ENCODE peak calls at places on chromosomes 5 and 9, in eight cellular contexts. M is adipocyte, N is NT2/D1, I is Karpas-422, C is colonic mucosa, R is neuronal stem cell, A is H9, L is fibroblast of lung. D is an unnamed sample. For H3K9me3, the result is how much of the 10 kb centered on the place peaks cover.

GRCh38 chr5:20538341-20538740 is 550.3 kb upstream of the CDH18 start:
- DNase-seq in R (no peak), L (peak), N (no peak), M (no peak), I (no peak), A (no peak), C (no peak), D (no peak)

GRCh38 chr5:181158869-181159268 is 11.5 kb downstream of the OR2V2 start:
- DNase-seq in C (no peak), A (no peak), N (no peak), R (no peak), L (no peak), M (no peak), I (no peak), D (no peak)

GRCh38 chr9:92392690-92393089 is 11.7 kb downstream of the OGN start:
- DNase-seq in R (no peak), N (no peak), A (no peak), M (no peak), I (no peak), C (no peak), L (no peak), D (no peak)

GRCh38 chr9:34896112-34896511 is 62.0 kb upstream of the PHF24 start:
- DNase-seq in L (no peak), C (no peak), I (no peak), N (no peak), R (no peak), A (no peak), M (peak), D (no peak)

GRCh38 chr9:21812415-21812814 is 10.0 kb downstream of the MTAP start:
- DNase-seq in R (no peak), I (no peak), N (no peak), C (no peak), M (no peak), L (peak), A (no peak), D (no peak)

GRCh38 chr5:140827704-140828401 is at the start of gene PCDHA6:
- DNase-seq in L (no peak), C (no peak), N (no peak), I (no peak), R (no peak), A (no peak), M (peak), D (no peak)

GRCh38 chr9:131423171-131423581 is 29.3 kb downstream of the PRRC2B start:
- DNase-seq in M (peak), I (no peak), L (peak), N (no peak), R (no peak), A (peak), C (peak), D (no peak)

GRCh38 chr5:72194846-72195245 is 87.6 kb downstream of the MAP1B start:
- DNase-seq in A (no peak), I (no peak), R (no peak), C (no peak), N (no peak), L (peak), M (no peak), D (no peak)

GRCh38 chr5:15489571-15490235 is 10.3 kb upstream of the FBXL7 start:
- DNase-seq in C (no peak), A (no peak), L (peak), M (no peak), R (no peak), I (no peak), N (no peak), D (no peak)

GRCh38 chr9:81976351-81976750 is 12.2 kb upstream of the SPATA31D1 start:
- DNase-seq in C (no peak), A (peak), N (no peak), L (no peak), M (no peak), I (no peak), R (no peak), D (no peak)

GRCh38 chr9:108780949-108781734 is 74.6 kb downstream of the ACTL7B start:
- DNase-seq in L (no peak), A (no peak), C (peak), R (no peak), M (no peak), N (no peak), I (no peak), D (no peak)

GRCh38 chr5:131957721-131958483 is 12.4 kb upstream of the MEIKIN start:
- DNase-seq in C (no peak), M (no peak), R (no peak), A (no peak), I (no peak), L (no peak), N (no peak), D (no peak)

GRCh38 chr9:115988701-115989100 is 164.9 kb upstream of the PAPPA start:
- DNase-seq in A (no peak), C (no peak), N (no peak), M (no peak), R (no peak), L (peak), I (no peak), D (no peak)

GRCh38 chr9:115006660-115007059 is 76.3 kb upstream of the TNFSF8 start:
- DNase-seq in M (peak), R (no peak), A (no peak), C (no peak), N (no peak), I (no peak), L (peak), D (no peak)

GRCh38 chr9:77935974-77936373 is 95.6 kb downstream of the GNAQ start:
- DNase-seq in I (peak), L (no peak), C (no peak), M (no peak), N (no peak), A (no peak), R (no peak), D (no peak)

GRCh38 chr9:81871695-81872094 is 56.5 kb upstream of the SPATA31D4 start:
- DNase-seq in M (peak), R (no peak), A (no peak), N (peak), I (no peak), C (no peak), L (peak), D (no peak)

GRCh38 chr5:14547660-14548059 is 33.9 kb upstream of the OTULINL start:
- DNase-seq in I (no peak), C (no peak), L (no peak), A (no peak), N (no peak), R (no peak), M (no peak), D (no peak)

GRCh38 chr5:66174338-66174737 is 30.2 kb downstream of the SREK1 start:
- DNase-seq in C (no peak), I (peak), A (no peak), N (no peak), R (no peak), L (peak), M (peak), D (no peak)

GRCh38 chr9:138117836-138118235 is 240.3 kb downstream of the CACNA1B start:
- DNase-seq in R (no peak), N (no peak), L (no peak), A (peak), M (no peak), I (no peak), C (no peak), D (no peak)

GRCh38 chr5:107431998-107432397 is 238.7 kb downstream of the EFNA5 start:
- DNase-seq in R (no peak), L (peak), M (peak), C (no peak), I (no peak), A (no peak), N (peak), D (no peak)

GRCh38 chr9:132806723-132807421 is 71.2 kb downstream of the AK8 start:
- DNase-seq in A (peak), L (peak), M (no peak), R (no peak), I (no peak), N (peak), C (no peak), D (no peak)

GRCh38 chr5:95331358-95331757 is 46.5 kb upstream of the MCTP1 start:
- DNase-seq in M (no peak), C (no peak), L (no peak), N (no peak), A (no peak), R (no peak), I (no peak), D (no peak)

GRCh38 chr5:147860641-147861025 is 17.9 kb upstream of the SCGB3A2 start:
- DNase-seq in A (peak), N (no peak), I (no peak), C (peak), L (no peak), R (no peak), M (no peak), D (no peak)

GRCh38 chr5:143314664-143315063 is 88.8 kb downstream of the NR3C1 start:
- DNase-seq in I (peak), C (no peak), M (peak), A (no peak), L (peak), N (no peak), R (no peak), D (no peak)

GRCh38 chr5:35954175-35954574 is 15.8 kb upstream of the CAPSL start:
- DNase-seq in N (no peak), I (no peak), L (no peak), A (peak), R (no peak), C (no peak), M (no peak), D (no peak)

GRCh38 chr5:121640298-121640697 is 211.4 kb upstream of the FTMT start:
- DNase-seq in N (no peak), C (no peak), L (no peak), I (no peak), R (no peak), M (no peak), A (no peak), D (no peak)

GRCh38 chr9:134323741-134324358 is 2.4 kb upstream of the RXRA start:
- DNase-seq in A (no peak), N (no peak), I (no peak), M (no peak), C (peak), L (peak), R (no peak), D (no peak)

GRCh38 chr5:172499287-172499686 is 45.0 kb upstream of the SH3PXD2B start:
- DNase-seq in R (no peak), I (no peak), A (peak), N (no peak), M (no peak), L (no peak), C (peak), D (no peak)

GRCh38 chr5:177094224-177095087 is 7.7 kb downstream of the FGFR4 start:
- DNase-seq in R (no peak), N (no peak), I (no peak), C (peak), M (peak), L (no peak), A (no peak), D (no peak)

GRCh38 chr5:167912944-167913343 is 378.5 kb upstream of the WWC1 start:
- DNase-seq in M (no peak), R (no peak), A (no peak), N (no peak), L (peak), C (no peak), I (no peak), D (no peak)

GRCh38 chr5:118043531-118043930 is 944.8 kb downstream of the DTWD2 start:
- DNase-seq in I (no peak), N (no peak), C (no peak), R (no peak), M (peak), A (no peak), L (no peak), D (no peak)

GRCh38 chr5:134275822-134276221 is 49.9 kb upstream of the PPP2CA start:
- DNase-seq in N (no peak), C (no peak), A (no peak), R (no peak), M (no peak), I (no peak), L (no peak), D (no peak)

GRCh38 chr5:6544561-6544935 is 88.3 kb downstream of the NSUN2 start:
- DNase-seq in R (no peak), A (no peak), C (peak), M (no peak), L (no peak), I (no peak), N (no peak), D (no peak)

GRCh38 chr5:93653716-93654115 is 70.7 kb downstream of the NR2F1 start:
- DNase-seq in M (no peak), R (no peak), L (no peak), C (no peak), N (no peak), I (no peak), A (no peak), D (no peak)

GRCh38 chr9:114434878-114435311 is 47.1 kb upstream of the AKNA start:
- DNase-seq in L (peak), A (peak), C (no peak), M (peak), N (peak), I (peak), R (peak), D (no peak)

GRCh38 chr9:133421615-133422542 is at the start of gene ADAMTS13:
- DNase-seq in N (no peak), R (no peak), L (no peak), A (peak), C (no peak), M (no peak), I (peak), D (no peak)

GRCh38 chr9:115012476-115012875 is 82.1 kb upstream of the TNFSF8 start:
- DNase-seq in C (no peak), A (no peak), N (no peak), I (no peak), M (no peak), R (no peak), L (no peak), D (no peak)

GRCh38 chr5:52693279-52693678 is 94.4 kb upstream of the ITGA1 start:
- DNase-seq in C (peak), I (no peak), M (peak), R (no peak), N (no peak), L (peak), A (peak), D (no peak)

GRCh38 chr9:125536184-125537152 is 170.5 kb downstream of the MAPKAP1 start:
- DNase-seq in A (no peak), N (no peak), L (no peak), R (no peak), I (no peak), C (no peak), M (peak), D (no peak)

GRCh38 chr5:103090791-103091190 is 29.1 kb downstream of the GIN1 start:
- DNase-seq in I (no peak), M (no peak), C (no peak), L (no peak), N (no peak), R (no peak), A (no peak), D (no peak)

GRCh38 chr5:103089272-103089671 is 30.7 kb downstream of the GIN1 start:
- DNase-seq in N (no peak), I (no peak), M (no peak), R (no peak), C (no peak), A (no peak), L (no peak), D (no peak)

DNA sequence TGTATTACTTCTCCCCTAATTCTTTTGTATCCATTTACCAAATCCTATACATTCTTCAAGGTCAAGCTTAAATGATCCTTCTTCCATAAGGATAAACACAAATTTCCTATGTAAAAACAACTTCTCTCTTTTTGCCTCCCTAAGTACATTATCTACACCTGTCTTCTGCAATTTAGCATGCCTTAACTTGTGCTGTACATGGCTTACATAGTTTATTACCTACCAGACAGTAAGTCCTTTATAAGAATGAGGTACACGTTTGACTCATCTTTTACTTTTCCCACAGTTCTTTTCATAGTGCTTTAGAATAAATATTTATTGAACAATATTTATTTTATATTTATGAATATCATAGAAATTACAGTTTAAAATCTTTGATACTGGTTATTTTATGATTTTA is 33.4 kb downstream of the GIN1 start:
- DNase-seq in C (no peak), L (no peak), M (no peak), N (no peak), R (no peak), A (no peak), I (no peak), D (no peak)
- H3K9ac ChIP-seq in C (no peak), L (no peak), M (no peak), N (no peak), R (no peak), A (no peak), I (no peak), D (no peak)

GRCh38 chr9:11158676-11159075 is 545.9 kb upstream of the PTPRD start:
- DNase-seq in A (no peak), I (no peak), C (no peak), L (no peak), R (no peak), M (no peak), N (no peak), D (no peak)
- H3K9me3 ChIP-seq in A (under half), I (half or more), C (under half), L (under half), R (under half), M (under half), N (under half), D (under half)

DNA sequence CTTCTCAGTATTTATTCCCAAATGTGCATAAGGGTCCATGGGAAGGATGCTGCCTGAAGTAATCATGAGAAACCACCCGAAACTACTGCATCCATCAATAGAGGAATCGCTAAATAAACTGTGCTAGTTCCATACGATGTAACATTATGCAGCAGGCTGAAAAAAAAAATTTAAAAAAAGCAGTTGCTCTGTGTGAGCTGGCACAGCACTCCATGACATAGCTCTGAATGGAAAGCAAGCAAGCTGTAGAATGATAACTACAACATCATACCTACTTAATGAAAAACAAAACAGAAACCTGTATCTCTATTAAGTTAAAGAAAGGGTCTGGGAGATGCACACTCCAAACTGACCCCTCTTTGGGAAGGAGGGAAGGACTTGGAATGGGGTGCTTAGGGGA is 49.3 kb downstream of the SHB start:
- DNase-seq in C (no peak), L (no peak), I (no peak), N (no peak), R (no peak), A (no peak), M (no peak), D (no peak)
- H3K9ac ChIP-seq in C (no peak), L (no peak), I (peak), N (no peak), R (no peak), A (no peak), M (no peak), D (no peak)

GRCh38 chr9:65409471-65409980 is 124.5 kb upstream of the FOXD4L5 start:
- DNase-seq in A (no peak), M (no peak), I (no peak), L (no peak), C (no peak), N (no peak), R (no peak), D (no peak)

GRCh38 chr9:65405253-65405652 is 120.2 kb upstream of the FOXD4L5 start:
- DNase-seq in M (no peak), R (no peak), I (no peak), L (no peak), A (no peak), N (no peak), C (no peak), D (no peak)

GRCh38 chr9:65403721-65404120 is 118.7 kb upstream of the FOXD4L5 start:
- DNase-seq in R (no peak), M (no peak), C (no peak), N (no peak), I (no peak), L (no peak), A (no peak), D (no peak)

GRCh38 chr9:65400886-65401285 is 115.9 kb upstream of the FOXD4L5 start:
- DNase-seq in R (no peak), L (no peak), M (no peak), N (no peak), C (no peak), A (no peak), I (no peak), D (no peak)

GRCh38 chr9:65404232-65405006 is 119.4 kb upstream of the FOXD4L5 start:
- DNase-seq in L (no peak), R (no peak), N (no peak), I (no peak), C (no peak), A (no peak), M (no peak), D (no peak)
- H3K9me3 ChIP-seq in L (under half), R (under half), N (under half), I (under half), C (under half), A (under half), M (under half), D (under half)

DNA sequence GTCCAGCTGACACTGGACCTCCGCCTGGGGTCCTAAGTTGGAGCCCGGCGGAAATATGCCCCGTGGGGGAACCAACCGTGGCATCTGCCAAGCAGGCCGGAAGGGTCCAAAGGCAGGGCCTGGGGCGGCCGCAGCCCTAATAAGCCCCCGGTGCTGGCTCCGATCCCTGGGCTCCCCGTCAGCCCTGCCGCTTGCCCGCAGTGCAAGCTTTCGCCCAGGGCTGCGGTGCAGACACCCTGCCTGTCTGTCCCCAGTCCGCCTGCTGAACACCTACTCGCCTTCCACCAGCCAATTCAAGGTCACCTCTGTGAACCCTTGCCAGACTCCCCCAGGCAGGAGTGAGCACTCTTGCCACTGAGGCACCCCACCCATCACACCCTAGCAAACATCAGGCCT is 499 bp upstream of the PTGR1 start:
- DNase-seq in R (no peak), C (no peak), L (no peak), M (no peak), N (no peak), I (no peak), A (no peak), D (no peak)
- H3K9ac ChIP-seq in R (no peak), C (peak), L (peak), M (peak), N (peak), I (no peak), A (no peak), D (no peak)

DNA sequence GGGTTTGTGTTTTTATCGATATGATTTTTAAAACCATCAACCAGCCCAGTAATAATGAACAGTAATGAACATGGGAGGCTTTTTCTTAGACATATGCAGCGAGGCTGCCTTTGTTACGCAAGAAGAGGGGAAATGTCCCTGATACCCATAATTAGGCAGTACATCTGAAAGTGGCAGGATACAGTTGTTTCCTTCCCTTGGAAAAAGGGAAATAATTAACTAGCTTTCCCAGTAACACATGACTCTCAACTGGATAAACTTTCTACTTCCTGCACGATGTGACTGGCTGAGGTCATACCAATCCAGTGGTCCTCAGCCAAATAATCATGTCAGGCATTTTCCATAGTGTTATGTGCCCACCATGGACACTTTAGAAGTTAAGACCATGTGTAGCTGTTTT is 431.6 kb upstream of the C9orf72 start:
- DNase-seq in I (no peak), M (no peak), L (no peak), N (no peak), R (no peak), C (no peak), A (no peak), D (no peak)
- H3K9me3 ChIP-seq in I (under half), M (under half), L (under half), N (under half), R (under half), C (under half), A (under half), D (under half)

GRCh38 chr5:38932854-38933408 is 87.1 kb downstream of the OSMR start:
- DNase-seq in N (no peak), I (no peak), L (no peak), C (no peak), M (no peak), R (no peak), A (no peak), D (no peak)
- H3K9ac ChIP-seq in N (no peak), I (no peak), L (no peak), C (no peak), M (no peak), R (no peak), A (no peak), D (no peak)

GRCh38 chr5:150945501-150945900 is 40.7 kb upstream of the ZNF300 start:
- DNase-seq in I (no peak), R (no peak), A (no peak), C (no peak), N (no peak), L (peak), M (no peak), D (no peak)

GRCh38 chr5:150946351-150946905 is 41.6 kb upstream of the ZNF300 start:
- DNase-seq in L (peak), A (no peak), M (no peak), N (no peak), R (no peak), C (peak), I (no peak), D (no peak)

GRCh38 chr5:150945947-150946346 is 41.2 kb upstream of the ZNF300 start:
- DNase-seq in I (no peak), N (no peak), L (peak), A (no peak), C (no peak), R (no peak), M (no peak), D (no peak)

GRCh38 chr5:150948539-150948938 is 43.8 kb upstream of the ZNF300 start:
- DNase-seq in A (no peak), I (no peak), L (no peak), M (no peak), R (no peak), C (no peak), N (no peak), D (no peak)
- H3K9me3 ChIP-seq in A (half or more), I (under half), L (under half), M (half or more), R (under half), C (under half), N (half or more), D (under half)